ENCODE peak calls at places on chromosomes 7 and 10, in seven cellular contexts. A, M, J, X, R, D and V are unnamed samples.

GRCh38 chr7:151240942-151241754 is 7.3 kb downstream of the SMARCD3 start:
- DNase-seq in A (no peak), J (no peak), X (no peak), R (no peak), D (peak), M (no peak), V (no peak)

GRCh38 chr7:37248396-37248836 is 200.2 kb downstream of the ELMO1 start:
- DNase-seq in M (peak), A (no peak), D (no peak), X (no peak), R (no peak), J (no peak), V (no peak)

GRCh38 chr10:25142465-25142864 is 32.3 kb upstream of the GPR158 start:
- DNase-seq in J (no peak), D (peak), M (no peak), X (peak), A (no peak), R (no peak), V (no peak)

GRCh38 chr7:57342954-57343353 is 107.0 kb upstream of the ZNF716 start:
- DNase-seq in A (no peak), D (no peak), M (no peak), R (no peak), J (no peak), X (no peak), V (no peak)

GRCh38 chr7:159071260-159071659 is 73.4 kb downstream of the VIPR2 start:
- DNase-seq in A (no peak), R (no peak), M (peak), X (no peak), J (peak), D (no peak), V (no peak)

GRCh38 chr7:35848728-35849127 is 47.9 kb downstream of the SEPTIN7 start:
- DNase-seq in X (no peak), A (no peak), R (no peak), M (no peak), J (no peak), D (no peak), V (no peak)

GRCh38 chr7:1677206-1678069 is 7.4 kb downstream of the ELFN1 start:
- DNase-seq in J (peak), X (no peak), R (no peak), D (no peak), A (no peak), M (peak), V (no peak)

GRCh38 chr7:27564881-27565482 is 97.7 kb downstream of the HIBADH start:
- DNase-seq in X (no peak), J (no peak), M (no peak), A (no peak), R (no peak), D (no peak), V (no peak)

GRCh38 chr10:33137356-33138007 is 179.5 kb upstream of the ITGB1 start:
- DNase-seq in J (no peak), M (no peak), D (peak), R (no peak), A (no peak), X (no peak), V (no peak)

GRCh38 chr7:24980695-24981543 is 941 bp upstream of the OSBPL3 start:
- DNase-seq in D (peak), M (peak), A (peak), J (no peak), R (peak), X (peak), V (no peak)

GRCh38 chr10:114543456-114543855 is 114.6 kb downstream of the ABLIM1 start:
- DNase-seq in A (no peak), R (no peak), X (no peak), D (no peak), M (no peak), J (no peak), V (no peak)

GRCh38 chr7:83366629-83367028 is 203.9 kb upstream of the PCLO start:
- DNase-seq in M (no peak), A (no peak), J (no peak), D (no peak), R (no peak), X (no peak), V (no peak)